ENCODE peak calls at places on chromosomes 11 and 22, in four cellular contexts. Z is H1, P is SK-N-SH, E is HepG2. M is an unnamed sample.

GRCh38 chr11:69394234-69394891 is 87.1 kb upstream of the LINC01488 start:
- DNase-seq in Z (no peak), P (peak; percentile 69), E (no peak), M (no peak)

GRCh38 chr22:27310966-27311665 is 490.4 kb downstream of the MN1 start:
- DNase-seq in Z (peak; percentile 64), P (no peak), E (no peak), M (no peak)

GRCh38 chr11:3947084-3947483 is 91.6 kb downstream of the STIM1 start:
- DNase-seq in P (no peak), E (no peak), Z (no peak), M (no peak)

GRCh38 chr22:21921184-21921721 is 31.4 kb downstream of the PPM1F start:
- DNase-seq in E (no peak), Z (no peak), P (peak; percentile 27), M (no peak)

GRCh38 chr11:118252688-118253087 is 523 bp upstream of the MPZL3 start:
- DNase-seq in P (no peak), Z (no peak), E (no peak), M (no peak)

GRCh38 chr22:49812838-49813237 is 14.8 kb downstream of the BRD1 start:
- DNase-seq in Z (no peak), E (no peak), P (no peak), M (no peak)

GRCh38 chr11:120612363-120613263 is 101.1 kb downstream of the GRIK4 start:
- DNase-seq in P (no peak), E (peak; percentile 45), Z (no peak), M (no peak)

GRCh38 chr11:210122-210802 is 2.8 kb downstream of the RIC8A start:
- DNase-seq in E (no peak), Z (no peak), P (no peak), M (no peak)

GRCh38 chr11:71269603-71270511 is 17.5 kb upstream of the SHANK2 start:
- DNase-seq in Z (peak; percentile 37), P (no peak), E (no peak), M (no peak)

GRCh38 chr22:36797334-36797733 is 19.5 kb downstream of the PVALB start:
- DNase-seq in E (no peak), P (no peak), Z (no peak), M (no peak)

GRCh38 chr22:17162731-17163130 is 3.7 kb upstream of the HDHD5 start:
- DNase-seq in E (no peak), Z (no peak), P (no peak), M (no peak)

GRCh38 chr11:31340903-31341572 is 28.5 kb downstream of the DCDC1 start:
- DNase-seq in E (peak; percentile 45), Z (peak; percentile 46), P (peak; percentile 12), M (no peak)

GRCh38 chr11:107359701-107360100 is 97.9 kb downstream of the CWF19L2 start:
- DNase-seq in P (no peak), Z (no peak), E (no peak), M (no peak)

GRCh38 chr11:61627831-61628753 is 47.2 kb upstream of the SYT7 start:
- DNase-seq in Z (peak; percentile 92), P (peak; percentile 83), E (peak; percentile 57), M (peak; percentile 59)

GRCh38 chr11:122293298-122294023 is 177.4 kb upstream of the BLID start:
- DNase-seq in P (no peak), E (no peak), Z (no peak), M (no peak)

GRCh38 chr11:126035718-126036117 is 26.9 kb downstream of the CDON start:
- DNase-seq in E (no peak), P (no peak), Z (no peak), M (no peak)

GRCh38 chr11:890794-891600 is 19.6 kb downstream of the CHID1 start:
- DNase-seq in Z (no peak), P (peak; percentile 71), E (no peak), M (no peak)

GRCh38 chr11:32154275-32154674 is 63.4 kb downstream of the RCN1 start:
- DNase-seq in E (no peak), Z (no peak), P (no peak), M (no peak)

GRCh38 chr11:121665211-121665838 is 212.6 kb upstream of the SORL1-AS1 start:
- DNase-seq in P (no peak), Z (no peak), E (no peak), M (no peak)

GRCh38 chr11:10275714-10276113 is 18.3 kb downstream of the SBF2 start:
- DNase-seq in Z (no peak), P (no peak), E (no peak), M (no peak)

GRCh38 chr22:31275018-31275417 is 17.3 kb downstream of the PIK3IP1 start:
- DNase-seq in P (no peak), Z (no peak), E (no peak), M (no peak)

GRCh38 chr11:2951235-2952110 is 22.3 kb upstream of the PHLDA2 start:
- DNase-seq in Z (no peak), E (no peak), P (no peak), M (no peak)

GRCh38 chr11:27319065-27319464 is 44.0 kb downstream of the CCDC34 start:
- DNase-seq in Z (no peak), P (no peak), E (peak; percentile 48), M (no peak)

GRCh38 chr11:127649071-127649470 is 648.5 kb upstream of the KIRREL3 start:
- DNase-seq in Z (no peak), P (no peak), E (no peak), M (no peak)

GRCh38 chr11:127649958-127650357 is 649.4 kb upstream of the KIRREL3 start:
- DNase-seq in P (no peak), Z (no peak), E (no peak), M (no peak)

GRCh38 chr11:127653071-127653470 is 652.5 kb upstream of the KIRREL3 start:
- DNase-seq in E (no peak), P (no peak), Z (no peak), M (no peak)

GRCh38 chr11:127651888-127652221 is 651.3 kb upstream of the KIRREL3 start:
- DNase-seq in Z (no peak), E (no peak), P (no peak), M (no peak)

DNA sequence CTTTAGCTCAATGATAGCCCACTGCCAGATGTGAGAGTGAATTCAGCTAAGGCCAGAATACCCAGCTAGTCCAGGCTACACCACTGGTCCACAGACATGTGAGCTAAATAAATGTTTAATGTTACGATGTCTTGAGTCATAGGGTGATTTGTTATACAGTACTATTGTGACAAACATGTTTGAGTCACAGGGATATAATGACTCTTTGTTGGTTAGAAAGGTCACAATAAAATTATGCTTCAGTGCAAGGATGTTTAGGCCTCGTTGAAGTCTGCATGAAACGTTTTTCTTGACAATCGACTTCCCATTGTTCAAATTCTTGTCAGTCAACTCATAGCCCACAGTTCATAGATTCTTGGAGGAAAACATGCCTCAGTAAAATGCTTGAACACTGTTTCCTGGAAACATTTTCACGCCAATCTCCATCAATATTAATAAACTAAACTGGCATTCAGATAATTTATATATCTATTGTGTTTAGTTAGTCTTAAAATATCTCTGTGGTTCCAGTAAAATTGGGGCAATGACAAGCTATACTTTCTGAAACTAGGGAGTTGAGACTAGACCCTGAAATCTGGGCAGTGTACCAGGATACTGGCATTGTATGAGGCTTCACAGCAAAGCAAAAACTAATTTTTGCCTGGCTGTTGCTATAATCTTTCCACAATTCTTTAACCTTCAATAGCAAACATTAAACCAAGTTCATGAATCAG is 650.8 kb upstream of the KIRREL3 start:
- DNase-seq in E (no peak), P (no peak), Z (no peak), M (no peak)
- TF ChIP-seq JUND in E (no peak), P (no peak), Z (no peak), M (no peak)

GRCh38 chr22:37998543-37998942 is 14.2 kb upstream of the SOX10 start:
- DNase-seq in Z (no peak), E (peak; percentile 61), P (no peak), M (no peak)

GRCh38 chr22:37994982-37995381 is 10.6 kb upstream of the SOX10 start:
- DNase-seq in E (no peak), P (no peak), Z (no peak), M (no peak)

GRCh38 chr22:37996079-37996478 is 11.7 kb upstream of the SOX10 start:
- DNase-seq in Z (no peak), E (no peak), P (peak; percentile 51), M (no peak)

GRCh38 chr22:37995460-37995859 is 11.1 kb upstream of the SOX10 start:
- DNase-seq in E (no peak), P (no peak), Z (no peak), M (no peak)

GRCh38 chr22:37996515-37997246 is 12.3 kb upstream of the SOX10 start:
- DNase-seq in Z (no peak), P (no peak), E (no peak), M (no peak)
- TF ChIP-seq JUND in Z (no peak), P (no peak), E (no peak), M (no peak)

DNA sequence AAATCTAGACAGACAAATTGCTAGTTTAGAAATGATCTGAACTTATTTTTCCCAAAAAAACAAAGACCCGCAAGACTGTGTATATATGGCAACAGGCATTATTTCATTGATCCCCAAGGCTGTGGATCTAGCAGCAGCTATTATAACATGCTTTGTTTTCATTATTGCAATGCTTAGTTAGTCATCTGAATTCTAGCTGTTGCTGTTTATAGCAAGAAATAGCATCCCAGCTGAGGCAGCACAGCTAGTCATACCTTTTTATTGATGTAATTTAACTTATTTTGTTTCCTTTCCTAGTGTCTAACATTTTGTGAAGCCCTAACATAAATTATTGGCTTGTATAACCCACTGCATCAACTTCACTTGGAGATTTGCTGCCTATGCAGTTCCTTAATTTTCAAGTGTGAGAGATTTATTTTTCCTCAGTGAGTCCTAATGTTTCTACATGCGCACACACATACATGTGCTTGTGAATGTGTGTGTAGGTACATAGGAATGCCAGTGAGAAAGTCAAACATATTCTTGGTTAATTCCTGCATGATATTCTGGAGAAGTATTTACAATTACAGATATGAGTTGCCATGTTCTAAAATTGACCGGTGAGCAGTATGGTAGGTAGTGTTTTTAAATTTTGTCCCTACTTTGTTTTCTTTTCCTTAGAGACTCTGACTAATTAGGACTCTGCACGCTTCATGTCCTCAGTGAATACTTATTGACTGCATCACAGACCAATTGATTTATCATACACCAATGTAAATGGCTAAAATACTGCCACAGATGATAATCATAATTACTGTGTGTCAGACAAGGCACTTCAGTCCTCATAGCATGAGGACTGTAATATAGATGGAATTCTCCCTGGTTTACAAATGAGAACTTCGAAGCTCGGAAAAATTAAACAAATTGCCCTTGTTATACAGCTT is 119.3 kb downstream of the WNT11 start:
- DNase-seq in Z (no peak), P (no peak), E (no peak), M (no peak)
- TF ChIP-seq JUND in Z (no peak), P (no peak), E (no peak), M (no peak)

GRCh38 chr11:72397333-72397732 is 37.0 kb downstream of the CLPB start:
- DNase-seq in Z (no peak), P (no peak), E (no peak), M (no peak)
- TF ChIP-seq JUND in Z (no peak), P (no peak), E (no peak), M (no peak)

GRCh38 chr11:8069771-8070170 is 11.2 kb upstream of the TUB start:
- DNase-seq in Z (no peak), E (no peak), P (no peak), M (no peak)

GRCh38 chr11:8067929-8068575 is 13.0 kb upstream of the TUB start:
- DNase-seq in E (no peak), Z (peak; percentile 41), P (peak; percentile 74), M (no peak)

GRCh38 chr11:8067567-8067928 is 13.5 kb upstream of the TUB start:
- DNase-seq in E (no peak), P (no peak), Z (peak; percentile 39), M (no peak)

GRCh38 chr11:8066911-8067455 is 14.0 kb upstream of the TUB start:
- DNase-seq in E (no peak), P (no peak), Z (peak; percentile 47), M (no peak)

GRCh38 chr11:8068605-8069221 is 12.3 kb upstream of the TUB start:
- DNase-seq in P (peak; percentile 70), Z (no peak), E (peak; percentile 47), M (no peak)
- TF ChIP-seq JUND in P (peak; percentile 65), Z (no peak), E (no peak), M (no peak)